ENCODE peak calls at places on chromosomes 13 and 19, in seven cellular contexts. T, D, X, S, M, N and H are unnamed samples.

GRCh38 chr19:40632311-40633036 is 31.3 kb downstream of the LTBP4 start:
- DNase-seq in T (no peak), D (no peak), X (no peak), S (no peak), M (no peak), N (no peak), H (no peak)

GRCh38 chr13:82713681-82714405 is 1168.4 kb downstream of the SLITRK1 start:
- DNase-seq in T (no peak), D (peak), X (no peak), S (no peak), M (no peak), N (no peak), H (no peak)

GRCh38 chr13:97892717-97893116 is 60.8 kb upstream of the IPO5 start:
- DNase-seq in T (no peak), D (peak), X (no peak), S (no peak), M (no peak), N (no peak), H (no peak)

GRCh38 chr13:41017153-41017552 is 2.0 kb downstream of the ELF1 start:
- DNase-seq in T (no peak), D (peak), X (no peak), S (no peak), M (no peak), N (no peak), H (no peak)

GRCh38 chr13:27860743-27861142 is 59.1 kb upstream of the PDX1 start:
- DNase-seq in T (no peak), D (no peak), X (no peak), S (no peak), M (no peak), N (no peak), H (peak)

GRCh38 chr19:47230122-47230920 is 678 bp downstream of the BBC3 start:
- DNase-seq in T (no peak), D (peak), X (no peak), S (peak), M (peak), N (peak), H (peak)

GRCh38 chr19:39144487-39145071 is 19.0 kb downstream of the PAK4 start:
- DNase-seq in T (no peak), D (no peak), X (no peak), S (no peak), M (no peak), N (no peak), H (peak)

GRCh38 chr13:44132710-44133109 is 240.9 kb upstream of the SERP2 start:
- DNase-seq in T (no peak), D (peak), X (no peak), S (no peak), M (peak), N (no peak), H (no peak)

GRCh38 chr19:5066768-5067167 is 97.9 kb downstream of the KDM4B start:
- DNase-seq in T (no peak), D (no peak), X (no peak), S (no peak), M (no peak), N (no peak), H (no peak)